ENCODE peak calls at places on chromosome 13, in nine cellular contexts. A, W, D, F, I, X, O, G and S are unnamed samples.

GRCh38 chr13:43200736-43201135 is 177.3 kb downstream of the DNAJC15 start:
- DNase-seq in D (no peak), F (no peak), I (no peak), X (no peak), O (no peak), W (no peak), A (no peak), G (no peak), S (no peak)

GRCh38 chr13:27599845-27600553 is 20.3 kb downstream of the LNX2 start:
- DNase-seq in G (peak), F (no peak), I (no peak), O (no peak), W (no peak), D (no peak), A (peak), X (no peak), S (no peak)

GRCh38 chr13:31722684-31723083 is 16.6 kb upstream of the RXFP2 start:
- DNase-seq in X (no peak), O (no peak), W (no peak), A (no peak), I (no peak), F (no peak), D (no peak), G (no peak), S (no peak)

GRCh38 chr13:69213331-69213850 is 894.2 kb upstream of the ATXN8OS start:
- DNase-seq in W (no peak), X (no peak), O (no peak), D (no peak), G (no peak), A (no peak), F (no peak), I (no peak), S (no peak)

GRCh38 chr13:74287672-74288169 is 153.5 kb upstream of the KLF12 start:
- DNase-seq in G (peak), X (peak), A (peak), W (peak), I (no peak), F (peak), D (peak), O (peak), S (peak)

GRCh38 chr13:33509642-33510229 is 224.2 kb upstream of the STARD13 start:
- DNase-seq in D (no peak), I (no peak), A (peak), G (peak), W (no peak), O (no peak), F (no peak), X (peak), S (no peak)

GRCh38 chr13:113628291-113629270 is 29.4 kb downstream of the ATP4B start:
- DNase-seq in I (no peak), O (no peak), G (no peak), F (no peak), A (no peak), D (no peak), W (no peak), X (peak), S (peak)

GRCh38 chr13:85379433-85379832 is 419.8 kb downstream of the SLITRK6 start:
- DNase-seq in F (no peak), O (no peak), D (peak), I (no peak), A (peak), X (no peak), G (no peak), W (no peak), S (no peak)

GRCh38 chr13:103203750-103204330 is 137.6 kb upstream of the SLC10A2 start:
- DNase-seq in W (no peak), A (no peak), G (no peak), I (no peak), D (no peak), O (peak), X (no peak), F (peak), S (no peak)

GRCh38 chr13:78398743-78399410 is 204.5 kb downstream of the POU4F1 start:
- DNase-seq in X (no peak), A (no peak), D (no peak), I (no peak), W (no peak), G (no peak), F (no peak), O (no peak), S (no peak)